ENCODE peak calls at places on chromosomes 11 and 22, in five cellular contexts. X is cardiac fibroblast, N is IMR-90, V is body of pancreas, B is GM12865. G is an unnamed sample.

GRCh38 chr22:42438293-42438650 is 6.1 kb upstream of the NFAM1 start:
- DNase-seq in B (no peak), V (no peak), X (no peak), N (no peak), G (no peak)

GRCh38 chr11:44974402-44975000 is 23.8 kb upstream of the TP53I11 start:
- DNase-seq in V (no peak), B (no peak), X (no peak), N (no peak), G (no peak)

GRCh38 chr22:23177197-23177596 is 3.1 kb upstream of the BCR start:
- DNase-seq in V (peak; percentile 44), B (peak; percentile 73), N (no peak), X (no peak), G (no peak)

GRCh38 chr11:17734986-17735822 is 623 bp downstream of the KCNC1 start:
- DNase-seq in X (peak; percentile 74), N (peak; percentile 69), B (peak; percentile 55), V (peak; percentile 69), G (no peak)

GRCh38 chr11:77557553-77557952 is 32.2 kb upstream of the AQP11 start:
- DNase-seq in V (no peak), N (peak; percentile 9), B (peak; percentile 35), X (no peak), G (no peak)

GRCh38 chr11:134069426-134069921 is 602 bp downstream of the JAM3 start:
- DNase-seq in N (peak; percentile 31), X (peak; percentile 32), B (no peak), V (no peak), G (no peak)

GRCh38 chr11:69799582-69799981 is 19.6 kb downstream of the FGF3 start:
- DNase-seq in N (peak; percentile 7), B (peak; percentile 20), X (peak; percentile 11), V (no peak), G (no peak)

GRCh38 chr11:74559110-74559933 is 33.1 kb upstream of the POLD3 start:
- DNase-seq in V (no peak), X (peak; percentile 10), N (peak; percentile 55), B (no peak), G (no peak)

GRCh38 chr11:109304159-109304558 is 117.8 kb upstream of the C11orf87 start:
- DNase-seq in V (no peak), B (no peak), N (peak; percentile 30), X (no peak), G (no peak)

DNA sequence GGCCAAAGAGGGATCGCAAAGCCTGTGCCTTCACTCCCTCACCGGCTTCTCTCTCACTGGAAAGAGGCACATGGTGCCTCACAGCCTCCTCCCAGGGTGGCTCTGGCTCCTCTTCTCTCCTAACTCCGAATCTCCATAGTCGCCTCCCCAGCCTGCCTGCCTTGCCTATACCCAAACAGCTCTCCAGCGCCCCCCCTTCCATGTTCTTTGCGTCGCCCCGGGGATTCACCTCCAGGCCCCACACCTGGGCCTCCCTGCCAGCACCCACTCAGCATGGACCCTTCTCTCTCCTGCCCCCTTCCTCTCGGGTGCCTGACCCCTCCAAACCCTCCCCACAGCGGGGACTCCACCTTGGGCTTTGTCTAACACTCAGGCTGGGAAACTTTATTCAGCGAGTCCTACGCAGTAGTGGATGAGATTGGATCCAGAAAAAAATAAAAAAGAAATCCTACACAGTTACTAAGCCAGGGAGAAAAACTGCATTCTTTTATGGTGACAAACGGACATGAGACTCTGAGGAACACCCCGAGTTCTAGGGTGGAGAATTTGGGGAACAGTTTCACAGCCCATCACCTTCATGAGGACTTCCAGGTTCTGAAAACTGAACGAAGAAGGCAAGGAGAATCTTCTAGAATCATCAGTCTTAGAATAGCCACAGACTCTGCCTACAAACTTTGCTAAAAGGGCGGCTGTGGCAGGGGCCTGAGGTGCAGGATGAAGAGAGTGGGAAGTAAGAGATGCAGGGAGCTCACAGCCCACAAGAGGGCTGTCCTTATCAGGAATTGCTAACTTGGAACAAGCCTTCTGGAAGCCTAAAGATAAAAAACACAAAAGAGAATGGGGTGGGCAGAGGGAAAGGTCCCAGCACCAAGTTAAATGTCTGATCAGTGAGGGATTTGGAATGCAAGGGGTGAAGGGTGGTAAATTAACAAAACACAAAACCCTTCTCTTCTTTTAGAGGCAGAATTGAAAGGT is 5.3 kb downstream of the PPM1F start:
- DNase-seq in X (peak; percentile 73), B (no peak), N (peak; percentile 71), V (no peak), G (no peak)
- TF ChIP-seq CTCF in X (peak; percentile 70), B (no peak), N (peak; percentile 64), V (no peak), G (no peak)

GRCh38 chr11:116842909-116843308 is 5.5 kb upstream of the APOA1 start:
- DNase-seq in B (no peak), X (no peak), V (no peak), N (no peak), G (no peak)
- H3K4me3 ChIP-seq in B (no peak overlapping the region), X (no peak overlapping the region), V (no peak overlapping the region), N (no peak overlapping the region), G (no peak overlapping the region)

GRCh38 chr22:48496226-48496845 is 1331.3 kb downstream of the BRD1 start:
- DNase-seq in B (no peak), N (no peak), X (no peak), V (no peak), G (no peak)
- TF ChIP-seq CTCF in B (no peak), N (no peak), X (no peak), V (no peak), G (no peak)

DNA sequence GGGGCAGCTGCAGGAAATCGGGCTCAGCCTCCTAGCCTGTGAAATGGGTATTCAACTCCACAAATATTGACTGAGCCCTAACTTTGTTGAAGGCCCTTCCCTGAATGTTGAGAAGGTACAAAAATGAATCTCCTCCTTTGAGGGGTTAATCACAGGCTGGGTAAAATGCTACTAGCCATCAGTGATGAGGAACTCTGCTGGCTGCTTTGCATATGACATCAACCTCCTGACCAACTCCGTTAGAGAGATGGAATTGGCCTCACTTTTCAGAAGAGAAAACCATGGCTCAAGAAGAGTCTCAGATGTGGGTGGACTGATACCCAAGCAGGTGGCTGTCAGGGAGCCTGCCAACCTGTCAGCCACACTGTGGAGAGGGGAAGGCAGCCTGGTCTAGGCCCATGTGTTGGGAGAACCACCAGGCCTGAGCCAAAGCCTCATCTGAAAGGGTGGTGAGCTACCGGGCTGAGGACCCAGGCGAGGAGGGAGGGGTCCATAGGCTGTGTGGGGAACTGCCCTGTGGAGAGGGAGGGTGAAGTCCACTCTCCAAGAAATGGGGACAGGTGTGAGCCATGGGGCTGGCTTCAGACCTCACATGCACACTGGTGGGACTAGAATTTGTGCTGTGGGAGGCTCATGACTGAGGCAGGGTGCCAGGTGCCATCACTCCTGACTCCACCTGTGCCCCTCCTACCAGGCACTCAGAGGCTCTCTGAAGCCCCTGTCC is 11.8 kb downstream of the CDCA5 start:
- DNase-seq in V (no peak), N (no peak), X (no peak), B (peak; percentile 38), G (no peak)
- H3K4me3 ChIP-seq in V (no peak overlapping the region), N (no peak overlapping the region), X (no peak overlapping the region), B (no peak overlapping the region), G (no peak overlapping the region)

DNA sequence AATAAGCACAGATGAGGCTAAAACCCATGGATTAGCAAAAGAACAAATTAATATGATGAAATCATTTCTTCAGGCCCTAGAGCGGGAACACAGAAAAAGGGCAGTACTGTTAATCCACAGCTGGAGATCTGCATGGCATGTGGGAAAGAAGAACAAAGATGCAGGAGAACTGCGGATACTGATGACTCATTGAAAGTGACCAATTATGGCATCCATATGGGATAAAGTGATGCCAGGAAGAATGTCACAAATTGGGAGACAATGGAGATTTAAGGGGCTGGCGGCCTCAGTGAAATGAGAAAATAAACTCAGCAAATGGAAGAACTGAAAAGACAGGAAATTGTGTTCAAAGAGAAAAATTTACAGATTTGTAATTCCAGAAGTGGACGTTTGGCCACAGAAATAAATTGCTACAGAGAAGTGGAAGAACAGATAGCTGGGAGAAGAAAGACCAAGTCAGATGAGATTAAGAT is 39.4 kb downstream of the SIK3 start:
- DNase-seq in X (peak; percentile 66), N (peak; percentile 68), B (no peak), V (no peak), G (no peak)
- TF ChIP-seq CTCF in X (no peak), N (no peak), B (no peak), V (no peak), G (no peak)

GRCh38 chr11:118715837-118716260 is 36.4 kb upstream of the TREH start:
- DNase-seq in N (no peak), B (no peak), X (peak; percentile 16), V (peak; percentile 35), G (no peak)

GRCh38 chr11:118714816-118715215 is 35.4 kb upstream of the TREH start:
- DNase-seq in X (no peak), V (no peak), B (no peak), N (no peak), G (no peak)

DNA sequence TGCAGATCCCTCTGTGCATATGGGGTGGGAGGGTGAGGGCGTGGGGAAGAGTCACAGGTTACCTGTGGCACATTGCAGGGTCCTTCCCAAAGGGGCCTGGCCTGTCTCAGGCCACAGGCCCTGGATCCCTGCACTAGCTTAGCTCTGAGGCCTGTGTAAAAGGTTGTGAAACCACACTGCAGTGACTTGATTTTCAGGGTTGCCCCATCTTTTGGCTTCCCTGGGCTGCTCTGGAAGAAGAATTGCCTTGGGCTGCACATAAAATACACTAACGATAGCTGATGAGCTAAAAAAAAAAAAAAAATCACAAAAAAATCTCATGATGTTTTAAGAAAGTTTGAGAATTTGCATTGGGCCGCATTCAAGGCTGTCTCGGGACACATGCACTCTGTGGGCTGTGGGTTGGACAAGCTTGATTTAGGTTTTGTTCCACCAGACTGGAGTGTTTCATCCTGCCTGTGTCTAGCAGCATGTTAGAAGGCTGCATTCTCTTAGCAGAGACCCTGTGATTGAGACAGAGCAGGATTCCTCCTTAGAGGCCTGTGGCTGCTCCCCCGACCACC is 35.9 kb upstream of the TREH start:
- DNase-seq in N (no peak), X (peak; percentile 52), B (peak; percentile 57), V (peak; percentile 21), G (no peak)
- H3K4me3 ChIP-seq in N (no peak overlapping the region), X (no peak overlapping the region), B (no peak overlapping the region), V (no peak overlapping the region), G (no peak overlapping the region)

DNA sequence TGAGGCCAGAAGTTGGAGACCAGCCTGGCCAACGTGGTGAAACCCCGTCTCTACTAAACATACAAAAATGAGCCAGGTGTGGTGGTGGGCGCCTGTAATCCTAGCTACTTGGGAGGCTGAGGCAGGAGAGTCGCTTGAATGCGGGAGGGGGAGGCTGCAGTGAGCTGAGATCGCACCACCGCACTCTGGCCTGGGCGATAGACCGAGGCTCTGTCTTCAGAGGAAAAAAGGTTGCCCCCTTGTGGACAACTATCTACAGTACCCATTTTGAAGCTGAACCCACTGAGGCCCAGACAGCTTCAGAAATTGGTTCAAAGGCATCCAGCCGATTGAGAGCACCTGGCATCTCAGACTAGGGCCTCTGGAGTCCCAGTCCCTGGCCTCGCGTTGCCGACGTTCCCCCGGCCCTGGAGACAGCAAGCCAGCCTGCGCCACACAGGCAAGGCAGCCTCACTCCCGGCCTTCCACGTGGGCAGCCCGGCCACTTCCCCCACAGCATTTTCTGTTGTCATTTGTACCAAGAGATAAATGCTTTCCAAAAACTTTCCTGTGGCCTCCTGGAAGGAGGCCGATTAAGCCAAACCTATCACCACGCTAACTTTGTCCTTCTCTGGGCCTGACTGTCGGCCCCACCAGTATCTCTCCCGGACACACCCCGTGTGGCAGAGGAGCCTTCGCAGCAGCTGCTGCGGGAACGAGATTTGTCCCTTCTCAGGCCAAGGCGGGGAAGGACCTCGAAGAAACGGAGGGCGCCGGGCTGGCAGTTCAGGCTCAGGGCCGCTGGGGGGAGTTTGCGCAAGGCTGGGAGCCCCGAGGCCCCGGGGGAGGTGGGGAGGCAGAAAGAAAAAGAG is 82.8 kb downstream of the FLI1 start:
- DNase-seq in N (peak; percentile 33), B (peak; percentile 47), V (peak; percentile 52), X (peak; percentile 71), G (peak; percentile 12)
- TF ChIP-seq CTCF in N (peak; percentile 59), B (peak; percentile 46), V (peak; percentile 38), X (peak; percentile 70), G (peak; percentile 66)

GRCh38 chr11:58580311-58580710 is 1.4 kb downstream of the ZFP91 start:
- DNase-seq in N (no peak), B (no peak), V (no peak), X (no peak), G (no peak)
- H3K4me3 ChIP-seq in N (peak overlapping the region; percentile 74), B (peak overlapping the region; percentile 93), V (no peak overlapping the region), X (peak overlapping the region; percentile 85), G (peak overlapping the region; percentile 99)